ENCODE peak calls at places on chromosomes 1 and 21, in five cellular contexts. B is CD8-positive, alpha-beta memory T cell; V is CD8-positive, alpha-beta T cell; K is colonic mucosa; W is neural progenitor cell. G is an unnamed sample. For H3K4me1 and H3K36me3, the result is how much of the 10 kb centered on the place peaks cover.

GRCh38 chr1:198741744-198742143 is 102.9 kb downstream of the PTPRC start:
- DNase-seq in B (no peak), V (no peak), K (no peak), W (peak), G (no peak)

GRCh38 chr1:86018311-86018923 is 138.2 kb downstream of the COL24A1 start:
- DNase-seq in B (no peak), V (no peak), K (no peak), W (peak), G (peak)

GRCh38 chr1:154993572-154994268 is at the start of gene LENEP:
- DNase-seq in B (peak), V (no peak), K (no peak), W (no peak), G (no peak)

GRCh38 chr21:16870116-16870515 is 642.7 kb upstream of the CXADR start:
- DNase-seq in B (no peak), V (no peak), K (no peak), W (no peak), G (no peak)

GRCh38 chr1:226002667-226003501 is 3.7 kb upstream of the SDE2 start:
- DNase-seq in B (no peak), V (no peak), K (peak), W (peak), G (peak)

GRCh38 chr1:109027841-109028240 is 14.1 kb downstream of the WDR47 start:
- DNase-seq in B (no peak), V (no peak), K (no peak), W (no peak), G (no peak)

GRCh38 chr1:61353797-61354406 is 271.5 kb downstream of the NFIA start:
- DNase-seq in B (no peak), V (no peak), K (no peak), W (no peak), G (no peak)

GRCh38 chr1:67759692-67760029 is 73.6 kb downstream of the GNG12 start:
- DNase-seq in B (no peak), V (no peak), K (no peak), W (no peak), G (no peak)

GRCh38 chr1:53145942-53146708 is 3.7 kb upstream of the SLC1A7 start:
- DNase-seq in B (no peak), V (no peak), K (peak), W (peak), G (peak)

GRCh38 chr1:56715161-56715560 is 70.0 kb downstream of the PRKAA2 start:
- DNase-seq in B (no peak), V (no peak), K (no peak), W (no peak), G (no peak)

GRCh38 chr1:108590947-108591346 is 31.0 kb downstream of the EEIG2 start:
- DNase-seq in B (peak), V (no peak), K (no peak), W (no peak), G (no peak)

GRCh38 chr1:9375912-9376311 is 83.2 kb downstream of the SPSB1 start:
- DNase-seq in B (no peak), V (no peak), K (peak), W (no peak), G (no peak)

GRCh38 chr1:180235077-180235501 is 5.0 kb downstream of the LHX4 start:
- DNase-seq in B (no peak), V (no peak), K (no peak), W (peak), G (no peak)

GRCh38 chr1:156936721-156937220 is 16.3 kb downstream of the LRRC71 start:
- DNase-seq in B (no peak), V (no peak), K (no peak), W (no peak), G (no peak)

GRCh38 chr1:204127597-204128242 is 24.1 kb downstream of the ETNK2 start:
- DNase-seq in B (no peak), V (no peak), K (peak), W (peak), G (peak)

GRCh38 chr1:154520333-154520732 is 18.1 kb upstream of the SHE start:
- DNase-seq in B (no peak), V (no peak), K (no peak), W (no peak), G (no peak)

GRCh38 chr1:44049839-44050238 is 18.6 kb upstream of the SLC6A9 start:
- DNase-seq in B (no peak), V (no peak), K (no peak), W (no peak), G (no peak)

GRCh38 chr21:39809936-39810335 is 57.3 kb upstream of the PCP4 start:
- DNase-seq in B (no peak), V (no peak), K (no peak), W (no peak), G (no peak)

GRCh38 chr1:37931148-37931492 is 15.7 kb downstream of the INPP5B start:
- DNase-seq in B (no peak), V (no peak), K (peak), W (no peak), G (peak)

GRCh38 chr1:181083842-181084605 is 4.5 kb upstream of the IER5 start:
- DNase-seq in B (peak), V (peak), K (peak), W (peak), G (peak)

GRCh38 chr1:237012789-237013383 is 8.6 kb upstream of the MT1HL1 start:
- DNase-seq in B (no peak), V (no peak), K (peak), W (no peak), G (no peak)

GRCh38 chr1:60984066-60984799 is 98.1 kb upstream of the NFIA start:
- DNase-seq in B (no peak), V (no peak), K (no peak), W (no peak), G (no peak)

GRCh38 chr1:101697057-101697456 is 299.7 kb downstream of the OLFM3 start:
- DNase-seq in B (no peak), V (no peak), K (no peak), W (no peak), G (no peak)

GRCh38 chr1:12578860-12579422 is 39.1 kb downstream of the DHRS3 start:
- DNase-seq in B (no peak), V (no peak), K (no peak), W (no peak), G (no peak)

GRCh38 chr1:224737353-224737727 is 121.2 kb downstream of the CNIH3 start:
- DNase-seq in B (no peak), V (no peak), K (no peak), W (no peak), G (no peak)

GRCh38 chr1:31182352-31182751 is 57.3 kb downstream of the NKAIN1 start:
- DNase-seq in B (peak), V (peak), K (peak), W (peak), G (peak)

GRCh38 chr1:178961331-178961730 is 64.4 kb upstream of the FAM20B start:
- DNase-seq in B (no peak), V (no peak), K (no peak), W (no peak), G (no peak)

GRCh38 chr1:17874665-17875064 is 119.5 kb downstream of the ACTL8 start:
- DNase-seq in B (no peak), V (no peak), K (no peak), W (peak), G (no peak)

GRCh38 chr1:38127432-38127831 is 80.8 kb upstream of the POU3F1 start:
- DNase-seq in B (no peak), V (no peak), K (no peak), W (no peak), G (no peak)

GRCh38 chr1:205700865-205701401 is 20.6 kb upstream of the SLC45A3 start:
- DNase-seq in B (no peak), V (no peak), K (no peak), W (peak), G (no peak)

GRCh38 chr1:82225407-82226197 is 424.9 kb downstream of the ADGRL2 start:
- DNase-seq in B (no peak), V (no peak), K (no peak), W (no peak), G (no peak)

GRCh38 chr1:9115656-9116205 is 13.2 kb downstream of the GPR157 start:
- DNase-seq in B (no peak), V (no peak), K (no peak), W (no peak), G (no peak)

GRCh38 chr1:119679223-119679622 is 31.2 kb upstream of the ZNF697 start:
- DNase-seq in B (no peak), V (no peak), K (no peak), W (peak), G (peak)

GRCh38 chr1:110102081-110102480 is 10.2 kb upstream of the UBL4B start:
- DNase-seq in B (no peak), V (no peak), K (no peak), W (no peak), G (no peak)

GRCh38 chr1:89306273-89306672 is 33.6 kb upstream of the GBP5 start:
- DNase-seq in B (no peak), V (no peak), K (no peak), W (no peak), G (no peak)

DNA sequence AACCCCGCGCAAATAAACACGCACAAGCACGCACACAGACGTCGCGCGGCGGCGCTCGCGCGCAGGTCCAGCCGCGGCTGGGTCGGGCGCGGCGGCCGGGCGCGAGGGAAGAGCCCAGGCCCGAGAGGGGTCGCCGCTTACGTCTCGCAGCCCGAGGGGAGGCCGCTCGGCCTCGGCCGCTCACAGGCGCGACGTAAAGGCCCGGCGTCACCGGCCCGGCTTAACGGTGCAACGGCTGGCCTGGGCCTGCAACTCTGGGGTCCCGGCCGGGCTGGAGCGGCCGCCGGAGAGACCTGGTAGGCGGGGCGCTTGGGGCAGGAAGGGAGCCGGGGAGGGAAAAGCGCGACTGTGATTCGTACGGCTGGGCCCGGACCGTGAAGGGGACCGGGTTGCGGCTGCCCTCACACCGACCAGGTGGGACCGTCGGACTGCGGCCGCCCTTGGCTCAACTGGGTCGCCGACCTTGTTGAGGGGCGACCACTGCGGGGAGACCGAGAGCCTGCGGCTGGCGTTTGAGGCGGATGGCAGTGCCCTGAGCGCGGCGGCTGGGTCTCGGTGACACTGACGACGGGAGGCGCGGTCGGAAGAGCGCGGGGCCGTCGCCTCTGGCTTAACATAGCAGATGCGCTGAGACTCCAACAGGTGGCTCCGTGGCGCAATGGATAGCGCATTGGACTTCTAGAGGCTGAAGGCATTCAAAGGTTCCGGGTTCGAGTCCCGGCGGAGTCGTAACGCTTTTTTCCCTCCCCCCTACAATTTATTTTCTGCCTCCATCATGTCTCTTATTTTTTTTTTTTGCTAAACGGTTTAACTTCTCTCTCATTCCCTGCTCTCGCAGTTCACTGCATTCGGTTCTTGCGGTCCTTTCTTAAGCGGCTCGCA is 31.8 kb downstream of the DNTTIP2 start:
- DNase-seq in B (peak), V (peak), K (peak), W (peak), G (peak)
- H3K4me1 ChIP-seq in B (under half), V (under half), K (under half), W (under half), G (under half)

GRCh38 chr1:93665015-93665414 is 16.6 kb downstream of the BCAR3 start:
- DNase-seq in B (no peak), V (no peak), K (no peak), W (no peak), G (no peak)
- H3K36me3 ChIP-seq in B (under half), V (under half), K (under half), W (under half), G (under half)

GRCh38 chr1:22254756-22255155 is 111.9 kb upstream of the WNT4 start:
- DNase-seq in B (no peak), V (no peak), K (no peak), W (no peak), G (no peak)

GRCh38 chr1:22256213-22256512 is 113.3 kb upstream of the WNT4 start:
- DNase-seq in B (no peak), V (no peak), K (no peak), W (no peak), G (no peak)

GRCh38 chr1:22252902-22253790 is 110.2 kb upstream of the WNT4 start:
- DNase-seq in B (no peak), V (no peak), K (no peak), W (no peak), G (no peak)

GRCh38 chr1:22257286-22258275 is 114.7 kb upstream of the WNT4 start:
- DNase-seq in B (no peak), V (no peak), K (peak), W (no peak), G (no peak)

DNA sequence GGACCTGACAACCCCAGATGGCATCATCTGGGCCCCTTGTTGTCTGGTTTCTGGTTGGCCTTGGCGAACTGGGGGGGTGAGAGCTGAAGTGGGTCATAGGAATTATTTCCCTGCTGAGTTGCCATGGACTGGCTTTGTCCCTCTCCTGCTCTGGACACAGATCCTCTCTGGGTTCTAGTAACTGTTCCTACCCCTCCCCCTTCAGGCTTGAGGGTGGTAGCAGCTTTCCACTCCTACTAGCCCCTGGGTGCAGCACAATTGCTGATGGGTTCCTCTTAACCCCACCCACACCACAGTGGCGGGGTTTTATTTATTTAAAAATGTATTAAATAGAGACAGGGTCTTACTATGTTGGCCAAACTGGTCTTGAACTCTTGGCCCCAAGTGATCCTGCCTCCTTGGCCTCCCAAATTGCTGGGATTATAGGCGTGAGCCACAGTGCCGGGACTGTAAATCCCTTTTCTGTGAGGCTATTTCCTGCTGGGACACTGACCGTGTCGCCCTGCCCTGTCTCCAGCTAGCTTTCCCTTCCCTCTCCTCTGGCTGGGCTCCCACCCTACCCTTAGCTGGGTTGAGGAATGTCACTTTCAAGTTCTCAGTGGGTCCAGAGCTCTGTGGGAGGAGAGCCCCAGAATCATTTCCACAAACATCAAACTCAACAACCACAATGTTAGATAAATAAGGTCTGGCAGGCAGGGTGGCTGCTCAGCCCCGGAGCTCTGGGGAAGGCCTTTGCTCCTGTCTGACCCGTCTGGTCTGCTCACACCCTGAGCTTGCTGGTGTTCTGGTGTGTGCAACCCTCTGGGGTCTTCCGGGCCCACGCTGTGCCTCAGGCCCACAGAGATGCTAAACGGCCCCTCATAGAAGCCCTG is 112.7 kb upstream of the WNT4 start:
- DNase-seq in B (no peak), V (no peak), K (peak), W (no peak), G (no peak)
- H3K4me1 ChIP-seq in B (under half), V (under half), K (under half), W (under half), G (under half)

GRCh38 chr1:58683519-58683918 is 16.3 kb downstream of the MYSM1 start:
- DNase-seq in B (no peak), V (no peak), K (no peak), W (no peak), G (no peak)

GRCh38 chr1:58687516-58687915 is 12.3 kb downstream of the MYSM1 start:
- DNase-seq in B (no peak), V (no peak), K (no peak), W (no peak), G (no peak)

DNA sequence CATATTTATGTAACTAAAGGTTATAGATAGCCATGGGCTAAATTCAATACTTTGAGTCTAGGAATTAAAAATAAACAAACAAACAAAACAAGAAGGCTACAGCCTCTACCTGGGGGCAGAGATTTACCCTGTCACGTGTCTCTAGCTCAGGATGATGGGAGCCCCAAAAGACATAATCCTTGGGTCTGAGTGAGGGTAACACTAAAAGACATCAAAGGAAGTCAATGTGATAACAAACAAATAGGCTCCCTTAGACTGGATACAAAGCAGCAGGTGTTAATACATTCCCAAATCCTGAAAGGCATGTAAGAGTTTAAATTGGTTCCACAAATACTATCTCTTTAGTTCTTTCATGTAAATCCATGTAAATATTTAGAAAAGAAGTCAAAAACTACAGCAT is 10.7 kb downstream of the MYSM1 start:
- DNase-seq in B (no peak), V (no peak), K (no peak), W (peak), G (no peak)
- H3K36me3 ChIP-seq in B (under half), V (under half), K (under half), W (under half), G (half or more)

GRCh38 chr1:215835951-215836350 is 268.8 kb downstream of the KCTD3 start:
- DNase-seq in B (no peak), V (no peak), K (no peak), W (no peak), G (no peak)

GRCh38 chr1:215830221-215830620 is 263.1 kb downstream of the KCTD3 start:
- DNase-seq in B (no peak), V (no peak), K (no peak), W (no peak), G (no peak)

GRCh38 chr1:215833936-215834729 is 267.0 kb downstream of the KCTD3 start:
- DNase-seq in B (no peak), V (no peak), K (no peak), W (no peak), G (no peak)
- H3K4me1 ChIP-seq in B (under half), V (under half), K (under half), W (under half), G (under half)

GRCh38 chr1:91015358-91015780 is 6.5 kb downstream of the ZNF644 start:
- DNase-seq in B (no peak), V (no peak), K (no peak), W (no peak), G (no peak)
- H3K36me3 ChIP-seq in B (under half), V (under half), K (under half), W (under half), G (under half)

GRCh38 chr1:172356620-172357019 is 63.9 kb upstream of the C1orf105 start:
- DNase-seq in B (no peak), V (no peak), K (peak), W (no peak), G (no peak)
- H3K4me1 ChIP-seq in B (under half), V (under half), K (under half), W (under half), G (under half)

GRCh38 chr1:239920214-239920613 is 171.5 kb upstream of the FMN2 start:
- DNase-seq in B (no peak), V (no peak), K (no peak), W (no peak), G (no peak)
- H3K36me3 ChIP-seq in B (under half), V (under half), K (under half), W (under half), G (under half)

GRCh38 chr1:111604931-111605330 is 14.7 kb upstream of the RAP1A start:
- DNase-seq in B (no peak), V (no peak), K (no peak), W (no peak), G (no peak)
- H3K4me1 ChIP-seq in B (half or more), V (half or more), K (under half), W (under half), G (under half)

G was measured in HAP-1.